ENCODE peak calls at places on chromosomes 4 and X, in nine cellular contexts. K is BE2C, C is astrocyte, O is heart left ventricle, A is tibial nerve, P is astrocyte of the spinal cord, J is mesothelial cell of epicardium, N is IMR-90, Z is GM13976. H is an unnamed sample.

GRCh38 chr4:139878050-139878449 is 212.4 kb downstream of the MGST2 start:
- DNase-seq in K (no peak), C (no peak), O (no peak), A (no peak), P (no peak), J (no peak), N (no peak), Z (no peak), H (no peak)

GRCh38 chr4:123121241-123121907 is 199.0 kb upstream of the NUDT6 start:
- DNase-seq in K (no peak), C (peak), O (no peak), A (no peak), P (peak), J (no peak), N (peak), Z (no peak), H (no peak)

GRCh38 chr4:57110635-57111546 is 706 bp upstream of the IGFBP7 start:
- DNase-seq in K (no peak), C (peak), O (peak), A (peak), P (peak), J (no peak), N (peak), Z (peak), H (peak)

GRCh38 chr4:182554736-182555135 is 311.5 kb downstream of the TENM3 start:
- DNase-seq in K (no peak), C (peak), O (no peak), A (no peak), P (peak), J (no peak), N (no peak), Z (no peak), H (no peak)

GRCh38 chr4:5995901-5996623 is 22.2 kb downstream of the C4orf50 start:
- DNase-seq in K (no peak), C (no peak), O (no peak), A (no peak), P (no peak), J (no peak), N (no peak), Z (no peak), H (no peak)

GRCh38 chr4:4761128-4761991 is 98.1 kb upstream of the MSX1 start:
- DNase-seq in K (no peak), C (no peak), O (no peak), A (no peak), P (no peak), J (no peak), N (no peak), Z (no peak), H (no peak)

GRCh38 chr4:173181769-173182374 is 13.3 kb downstream of the GALNT7 start:
- DNase-seq in K (no peak), C (peak), O (no peak), A (no peak), P (peak), J (no peak), N (peak), Z (no peak), H (no peak)

GRCh38 chrX:17552251-17552650 is 177.3 kb downstream of the NHS start:
- DNase-seq in K (no peak), C (peak), O (no peak), A (no peak), P (peak), J (no peak), N (peak), Z (no peak), H (no peak)

GRCh38 chr4:48779998-48780866 is at the start of gene FRYL:
- DNase-seq in K (peak), C (peak), O (peak), A (peak), P (peak), J (peak), N (peak), Z (peak), H (peak)
- TF ChIP-seq CTCF in K (no peak), C (no peak), O (no peak), A (no peak), P (no peak), J (no peak), N (no peak), Z (no peak), H (no peak)

GRCh38 chrX:131854586-131854985 is 168.5 kb upstream of the STK26 start:
- DNase-seq in K (no peak), C (no peak), O (no peak), A (no peak), P (peak), J (no peak), N (no peak), Z (no peak), H (no peak)
- TF ChIP-seq CTCF in K (no peak), C (no peak), O (no peak), A (no peak), P (no peak), J (peak), N (peak), Z (no peak), H (peak)

GRCh38 chrX:154732421-154733071 is 18.3 kb downstream of the GAB3 start:
- DNase-seq in K (no peak), C (peak), O (no peak), A (no peak), P (peak), J (no peak), N (peak), Z (no peak), H (no peak)
- TF ChIP-seq CTCF in K (no peak), C (no peak), O (no peak), A (no peak), P (no peak), J (no peak), N (no peak), Z (no peak), H (no peak)

GRCh38 chrX:131895807-131896206 is 127.3 kb upstream of the STK26 start:
- DNase-seq in K (no peak), C (no peak), O (no peak), A (no peak), P (no peak), J (no peak), N (no peak), Z (no peak), H (no peak)
- TF ChIP-seq CTCF in K (no peak), C (no peak), O (no peak), A (no peak), P (no peak), J (no peak), N (no peak), Z (no peak), H (peak)

GRCh38 chr4:39528056-39528465 is 822 bp upstream of the UGDH start:
- DNase-seq in K (no peak), C (peak), O (no peak), A (peak), P (no peak), J (no peak), N (peak), Z (no peak), H (no peak)
- TF ChIP-seq CTCF in K (no peak), C (no peak), O (no peak), A (peak), P (no peak), J (no peak), N (no peak), Z (no peak), H (no peak)

DNA sequence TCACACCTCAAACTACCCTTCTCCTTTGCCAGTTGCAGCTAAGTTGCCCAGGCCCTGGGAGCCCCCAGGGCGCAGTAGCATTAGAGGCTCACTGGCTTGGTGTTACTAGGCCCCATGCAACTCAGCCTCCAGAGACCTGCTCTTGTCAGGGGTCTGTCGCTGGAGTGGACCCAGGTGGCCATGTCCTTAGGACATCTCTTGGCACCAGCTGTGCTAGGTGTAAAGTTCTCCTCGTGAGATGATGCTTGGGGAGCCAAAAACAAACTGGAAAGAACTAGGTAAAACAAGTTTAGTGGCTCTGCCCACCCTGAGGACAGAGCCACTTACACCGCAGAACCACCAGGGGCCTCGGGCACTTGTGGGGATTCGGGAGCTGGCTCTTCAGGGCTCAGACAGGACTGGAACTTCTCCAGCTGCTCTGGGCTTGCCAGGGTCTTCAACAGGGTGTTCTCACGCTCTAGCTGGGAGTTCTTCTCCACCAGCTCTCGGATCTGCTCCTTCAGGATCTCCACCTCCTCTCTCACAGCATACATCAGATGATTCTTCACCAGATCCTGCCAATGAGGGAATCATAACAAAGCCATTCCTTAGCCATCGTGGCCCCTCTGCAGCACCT is 61.3 kb downstream of the TSC22D3 start:
- DNase-seq in K (no peak), C (no peak), O (no peak), A (no peak), P (peak), J (no peak), N (no peak), Z (no peak), H (no peak)
- TF ChIP-seq CTCF in K (peak), C (no peak), O (peak), A (no peak), P (peak), J (no peak), N (no peak), Z (no peak), H (no peak)

DNA sequence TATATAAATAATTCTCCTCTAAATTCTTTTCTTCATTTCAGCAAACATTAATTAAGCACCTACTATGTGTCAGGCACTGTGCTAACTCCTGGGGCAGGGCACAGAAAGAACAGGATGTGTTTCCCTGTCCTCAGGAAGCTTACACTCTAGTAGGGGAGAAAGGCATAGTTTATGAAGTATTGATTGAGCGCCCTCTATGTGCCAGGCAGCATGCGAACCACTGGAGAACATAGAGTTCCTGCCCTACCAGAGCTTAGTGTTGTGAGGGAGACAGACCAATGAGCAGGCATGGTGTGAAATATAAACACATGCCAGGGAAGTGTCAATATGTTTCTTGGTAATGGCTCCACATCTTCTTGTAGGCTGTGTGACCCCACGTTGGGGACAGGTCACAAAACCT is 3.7 kb downstream of the ADGRG4 start:
- DNase-seq in K (no peak), C (no peak), O (no peak), A (no peak), P (no peak), J (no peak), N (no peak), Z (no peak), H (no peak)
- TF ChIP-seq CTCF in K (no peak), C (no peak), O (no peak), A (no peak), P (no peak), J (no peak), N (no peak), Z (no peak), H (no peak)